ENCODE peak calls at places on chromosomes 6 and 20, in five cellular contexts. One of them, this sample, is unnamed.

GRCh38 chr6:169409742-169410312 is 156.2 kb upstream of the THBS2 start:
- DNase-seq in activated CD4-positive, alpha-beta T cell treated with anti-CD3 and anti-CD28 coated beads for 48 hours: no peak
- DNase-seq in NCI-H1417: no peak
- DNase-seq in T1000: no peak
- DNase-seq in activated naive CD4-positive, alpha-beta T cell: no peak
- DNase-seq in this sample: no peak

GRCh38 chr20:40811004-40811403 is 122.0 kb upstream of the MAFB start:
- DNase-seq in activated CD4-positive, alpha-beta T cell treated with anti-CD3 and anti-CD28 coated beads for 48 hours: no peak
- DNase-seq in NCI-H1417: no peak
- DNase-seq in T1000: no peak
- DNase-seq in activated naive CD4-positive, alpha-beta T cell: no peak
- DNase-seq in this sample: no peak

GRCh38 chr6:35602133-35602946 is 86.4 kb downstream of the FKBP5 start:
- DNase-seq in activated CD4-positive, alpha-beta T cell treated with anti-CD3 and anti-CD28 coated beads for 48 hours: no peak
- DNase-seq in NCI-H1417: peak
- DNase-seq in T1000: no peak
- DNase-seq in activated naive CD4-positive, alpha-beta T cell: no peak
- DNase-seq in this sample: peak

GRCh38 chr6:158817298-158818007 is 1.7 kb downstream of the EZR start:
- DNase-seq in activated CD4-positive, alpha-beta T cell treated with anti-CD3 and anti-CD28 coated beads for 48 hours: peak
- DNase-seq in NCI-H1417: peak
- DNase-seq in T1000: no peak
- DNase-seq in activated naive CD4-positive, alpha-beta T cell: no peak
- DNase-seq in this sample: peak

GRCh38 chr20:4066551-4066950 is 51.2 kb upstream of the RNF24 start:
- DNase-seq in activated CD4-positive, alpha-beta T cell treated with anti-CD3 and anti-CD28 coated beads for 48 hours: no peak
- DNase-seq in NCI-H1417: no peak
- DNase-seq in T1000: no peak
- DNase-seq in activated naive CD4-positive, alpha-beta T cell: no peak
- DNase-seq in this sample: no peak

GRCh38 chr20:51639206-51639832 is 96.8 kb upstream of the NFATC2 start:
- DNase-seq in activated CD4-positive, alpha-beta T cell treated with anti-CD3 and anti-CD28 coated beads for 48 hours: peak
- DNase-seq in NCI-H1417: peak
- DNase-seq in T1000: no peak
- DNase-seq in activated naive CD4-positive, alpha-beta T cell: peak
- DNase-seq in this sample: peak

GRCh38 chr20:49865559-49865958 is 49.8 kb downstream of the SPATA2 start:
- DNase-seq in activated CD4-positive, alpha-beta T cell treated with anti-CD3 and anti-CD28 coated beads for 48 hours: no peak
- DNase-seq in NCI-H1417: no peak
- DNase-seq in T1000: no peak
- DNase-seq in activated naive CD4-positive, alpha-beta T cell: no peak
- DNase-seq in this sample: no peak

GRCh38 chr6:157059781-157060180 is 263.5 kb downstream of the TMEM242 start:
- DNase-seq in activated CD4-positive, alpha-beta T cell treated with anti-CD3 and anti-CD28 coated beads for 48 hours: no peak
- DNase-seq in NCI-H1417: peak
- DNase-seq in T1000: no peak
- DNase-seq in activated naive CD4-positive, alpha-beta T cell: no peak
- DNase-seq in this sample: peak

GRCh38 chr6:128007658-128008057 is 106.8 kb upstream of the THEMIS start:
- DNase-seq in activated CD4-positive, alpha-beta T cell treated with anti-CD3 and anti-CD28 coated beads for 48 hours: no peak
- DNase-seq in NCI-H1417: no peak
- DNase-seq in T1000: no peak
- DNase-seq in activated naive CD4-positive, alpha-beta T cell: no peak
- DNase-seq in this sample: no peak

GRCh38 chr6:97195117-97195516 is 87.9 kb downstream of the MMS22L start:
- DNase-seq in activated CD4-positive, alpha-beta T cell treated with anti-CD3 and anti-CD28 coated beads for 48 hours: no peak
- DNase-seq in NCI-H1417: no peak
- DNase-seq in T1000: no peak
- DNase-seq in activated naive CD4-positive, alpha-beta T cell: no peak
- DNase-seq in this sample: peak

GRCh38 chr20:14775778-14776177 is 438.4 kb upstream of the FLRT3 start:
- DNase-seq in activated CD4-positive, alpha-beta T cell treated with anti-CD3 and anti-CD28 coated beads for 48 hours: no peak
- DNase-seq in NCI-H1417: no peak
- DNase-seq in T1000: peak
- DNase-seq in activated naive CD4-positive, alpha-beta T cell: no peak
- DNase-seq in this sample: no peak

GRCh38 chr6:124882580-124883393 is 79.5 kb upstream of the RNF217 start:
- DNase-seq in activated CD4-positive, alpha-beta T cell treated with anti-CD3 and anti-CD28 coated beads for 48 hours: no peak
- DNase-seq in NCI-H1417: no peak
- DNase-seq in T1000: no peak
- DNase-seq in activated naive CD4-positive, alpha-beta T cell: no peak
- DNase-seq in this sample: no peak

GRCh38 chr6:31521835-31522234 is 6.9 kb upstream of the MCCD1 start:
- DNase-seq in activated CD4-positive, alpha-beta T cell treated with anti-CD3 and anti-CD28 coated beads for 48 hours: no peak
- DNase-seq in NCI-H1417: peak
- DNase-seq in T1000: no peak
- DNase-seq in activated naive CD4-positive, alpha-beta T cell: no peak
- DNase-seq in this sample: no peak

GRCh38 chr6:134287863-134288537 is 29.9 kb downstream of the SGK1 start:
- DNase-seq in activated CD4-positive, alpha-beta T cell treated with anti-CD3 and anti-CD28 coated beads for 48 hours: no peak
- DNase-seq in NCI-H1417: no peak
- DNase-seq in T1000: no peak
- DNase-seq in activated naive CD4-positive, alpha-beta T cell: no peak
- DNase-seq in this sample: no peak

GRCh38 chr6:132445201-132445951 is 44.1 kb upstream of the MOXD1 start:
- DNase-seq in activated CD4-positive, alpha-beta T cell treated with anti-CD3 and anti-CD28 coated beads for 48 hours: no peak
- DNase-seq in NCI-H1417: no peak
- DNase-seq in T1000: peak
- DNase-seq in activated naive CD4-positive, alpha-beta T cell: no peak
- DNase-seq in this sample: no peak

GRCh38 chr6:16399198-16399597 is 160.8 kb downstream of the GMPR start:
- DNase-seq in activated CD4-positive, alpha-beta T cell treated with anti-CD3 and anti-CD28 coated beads for 48 hours: no peak
- DNase-seq in NCI-H1417: no peak
- DNase-seq in T1000: no peak
- DNase-seq in activated naive CD4-positive, alpha-beta T cell: no peak
- DNase-seq in this sample: no peak

GRCh38 chr6:80158478-80158989 is 52.1 kb downstream of the BCKDHB start:
- DNase-seq in activated CD4-positive, alpha-beta T cell treated with anti-CD3 and anti-CD28 coated beads for 48 hours: no peak
- DNase-seq in NCI-H1417: no peak
- DNase-seq in T1000: no peak
- DNase-seq in activated naive CD4-positive, alpha-beta T cell: no peak
- DNase-seq in this sample: no peak

This sample was measured in NCI-H1105.